ENCODE peak calls at places on chromosomes 16 and 17, in six cellular contexts. W, Q, F, N, I and M are unnamed samples.
A peak's percentile ranks its signal among the peaks of the same experiment; 100 is the strongest.

GRCh38 chr17:66637491-66637890 is 197.4 kb upstream of the CACNG5 start:
- DNase-seq in I (no peak), F (no peak), W (no peak), N (no peak), Q (no peak), M (no peak)

GRCh38 chr17:43839670-43840101 is 6.7 kb upstream of the MPP3 start:
- DNase-seq in N (peak; percentile 20), I (peak; percentile 69), W (no peak), Q (peak; percentile 33), F (peak; percentile 76), M (peak; percentile 65)

GRCh38 chr16:89187337-89188063 is 12.8 kb downstream of the SLC22A31 start:
- DNase-seq in N (no peak), F (no peak), I (peak; percentile 75), Q (no peak), W (no peak), M (no peak)

GRCh38 chr16:22428654-22429053 is 54.2 kb upstream of the CDR2 start:
- DNase-seq in N (no peak), Q (no peak), W (no peak), I (no peak), F (no peak), M (peak; percentile 51)

GRCh38 chr16:65121870-65122723 is at the start of gene CDH11:
- DNase-seq in F (no peak), I (peak; percentile 85), W (peak; percentile 67), N (peak; percentile 78), Q (peak; percentile 22), M (peak; percentile 90)

GRCh38 chr16:65061935-65062334 is 59.9 kb downstream of the CDH11 start:
- DNase-seq in I (no peak), N (no peak), F (no peak), W (no peak), Q (no peak), M (no peak)

GRCh38 chr17:61444831-61445230 is 7.4 kb upstream of the TBX4 start:
- DNase-seq in W (no peak), F (no peak), Q (no peak), N (no peak), I (no peak), M (no peak)

GRCh38 chr17:43720311-43721060 is 38.1 kb downstream of the SOST start:
- DNase-seq in F (no peak), W (peak; percentile 70), I (peak; percentile 96), N (peak; percentile 83), Q (peak; percentile 57), M (peak; percentile 95)

GRCh38 chr17:46108120-46108519 is 85.1 kb downstream of the KANSL1 start:
- DNase-seq in I (no peak), Q (no peak), F (no peak), W (no peak), N (no peak), M (no peak)

GRCh38 chr17:55414983-55415382 is 6.7 kb downstream of the MMD start:
- DNase-seq in Q (no peak), F (no peak), I (no peak), N (no peak), W (no peak), M (no peak)

GRCh38 chr16:27444470-27444869 is 42.5 kb downstream of the IL21R start:
- DNase-seq in I (peak; percentile 59), F (no peak), N (no peak), W (no peak), Q (no peak), M (no peak)

GRCh38 chr17:72421128-72422092 is 300.6 kb downstream of the SOX9 start:
- DNase-seq in W (peak; percentile 80), Q (peak; percentile 60), F (peak; percentile 99), I (no peak), N (no peak), M (peak; percentile 70)

GRCh38 chr17:60792250-60792898 is 114.7 kb downstream of the BCAS3 start:
- DNase-seq in F (no peak), W (no peak), N (no peak), I (no peak), Q (no peak), M (no peak)

GRCh38 chr16:83187404-83187803 is 560.6 kb downstream of the CDH13 start:
- DNase-seq in F (no peak), W (peak; percentile 53), I (no peak), Q (no peak), N (no peak), M (no peak)

GRCh38 chr16:13994239-13995106 is 74.5 kb downstream of the ERCC4 start:
- DNase-seq in N (no peak), I (no peak), Q (no peak), F (no peak), W (peak; percentile 28), M (no peak)

GRCh38 chr16:31427441-31428276 is 501 bp downstream of the COX6A2 start:
- DNase-seq in F (no peak), Q (no peak), I (peak; percentile 90), W (peak; percentile 8), N (peak; percentile 55), M (peak; percentile 29)

GRCh38 chr16:14334366-14335105 is 263.4 kb downstream of the MRTFB start:
- DNase-seq in N (no peak), I (no peak), F (no peak), W (peak; percentile 14), Q (no peak), M (no peak)

GRCh38 chr17:28570716-28571254 is 539 bp downstream of the PIGS start:
- DNase-seq in Q (peak; percentile 55), W (peak; percentile 37), N (peak; percentile 71), F (no peak), I (peak; percentile 89), M (no peak)

GRCh38 chr16:19384656-19385055 is 33.0 kb upstream of the TMC5 start:
- DNase-seq in N (no peak), I (no peak), Q (peak; percentile 65), F (peak; percentile 78), W (no peak), M (peak; percentile 75)

GRCh38 chr16:65807858-65808257 is 558.6 kb upstream of the CDH5 start:
- DNase-seq in I (no peak), Q (no peak), W (no peak), N (no peak), F (no peak), M (no peak)

GRCh38 chr17:62627219-62627903 is at the start of gene MRC2:
- DNase-seq in N (peak; percentile 89), W (peak; percentile 68), I (no peak), Q (peak; percentile 30), F (peak; percentile 31), M (peak; percentile 91)

GRCh38 chr17:17750881-17751280 is 69.6 kb downstream of the RAI1 start:
- DNase-seq in Q (no peak), F (no peak), N (no peak), W (no peak), I (peak; percentile 84), M (peak; percentile 65)

GRCh38 chr17:67784364-67785121 is 40.8 kb upstream of the BPTF start:
- DNase-seq in W (peak; percentile 65), Q (no peak), I (no peak), F (no peak), N (no peak), M (no peak)
- TF ChIP-seq POLR2AphosphoS5 in W (no peak), Q (no peak), I (no peak), F (no peak), N (no peak), M (no peak)

GRCh38 chr17:8056976-8057625 is 18.2 kb downstream of the ALOX15B start:
- DNase-seq in I (peak; percentile 48), W (no peak), F (no peak), Q (no peak), N (no peak), M (no peak)
- H3K36me3 ChIP-seq in I (no peaks in the 10 kb centered on the region), W (no peaks in the 10 kb centered on the region), F (no peaks in the 10 kb centered on the region), Q (no peaks in the 10 kb centered on the region), N (no peaks in the 10 kb centered on the region), M (no peaks in the 10 kb centered on the region)

GRCh38 chr16:66926171-66926570 is 836 bp upstream of the RRAD start:
- DNase-seq in Q (no peak), W (no peak), I (no peak), N (no peak), F (no peak), M (peak; percentile 55)
- TF ChIP-seq CTCF in Q (no peak), W (no peak), I (no peak), N (no peak), F (no peak), M (no peak)

GRCh38 chr17:36931697-36932382 is 5.4 kb upstream of the LHX1 start:
- DNase-seq in W (no peak), I (no peak), N (no peak), F (no peak), Q (peak; percentile 42), M (no peak)
- TF ChIP-seq POLR2AphosphoS5 in W (no peak), I (no peak), N (no peak), F (no peak), Q (peak; percentile 34), M (no peak)

GRCh38 chr16:16036359-16036792 is 87.0 kb downstream of the ABCC1 start:
- DNase-seq in N (no peak), W (no peak), F (no peak), I (no peak), Q (no peak), M (no peak)
- H3K36me3 ChIP-seq in N (peaks cover 10% of the 10 kb centered on the region), W (peaks cover 21% of the 10 kb centered on the region), F (peaks cover 31% of the 10 kb centered on the region), I (peaks cover 52% of the 10 kb centered on the region), Q (no peaks in the 10 kb centered on the region), M (peaks cover 24% of the 10 kb centered on the region)

DNA sequence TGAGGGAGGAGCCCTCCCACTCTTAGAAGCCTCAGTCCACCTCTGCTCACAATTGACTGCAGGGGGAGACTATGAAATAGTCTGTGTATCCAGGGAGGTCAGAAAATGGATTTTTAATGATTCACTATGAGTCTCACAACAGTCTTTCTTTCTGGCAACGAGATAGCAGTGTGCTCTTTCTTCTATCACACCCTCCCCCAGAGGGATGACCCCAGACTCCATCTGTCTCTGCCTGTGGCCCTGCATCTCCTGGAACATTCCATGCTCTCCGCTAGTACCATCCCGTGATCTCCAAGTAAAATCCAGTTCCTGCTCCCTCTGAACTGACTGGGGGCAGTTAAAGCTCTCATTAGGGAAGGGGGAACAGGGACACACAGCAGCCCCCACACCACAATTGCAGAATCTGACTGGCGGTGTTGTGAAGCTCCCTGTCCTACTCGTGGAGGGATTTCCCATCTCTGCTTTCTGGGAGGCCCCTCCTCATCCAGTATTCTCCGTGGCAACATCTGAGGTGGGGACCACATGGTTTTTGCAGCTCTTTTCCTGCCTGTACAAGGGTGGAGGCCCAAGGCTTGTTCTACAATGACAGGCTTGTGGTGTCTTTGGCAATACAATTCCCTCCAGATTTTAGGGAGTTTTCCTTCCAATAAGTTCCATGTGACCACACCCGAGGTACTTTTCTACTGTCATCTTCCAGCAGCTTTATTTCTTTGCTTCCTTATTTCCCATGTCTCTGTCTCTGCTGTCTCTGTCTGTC is 19.5 kb downstream of the NATD1 start:
- DNase-seq in N (no peak), F (no peak), Q (no peak), W (no peak), I (no peak), M (no peak)
- TF ChIP-seq CTCF in N (no peak), F (no peak), Q (no peak), W (no peak), I (no peak), M (no peak)